ENCODE peak calls at places on chromosomes 7 and 10, in five cellular contexts. One of them, this sample, is unnamed.

GRCh38 chr7:40763319-40764287 is 628.8 kb downstream of the SUGCT start:
- DNase-seq in GM23338: no peak
- DNase-seq in H9: no peak
- DNase-seq in sigmoid colon: no peak
- DNase-seq in A549: no peak
- DNase-seq in this sample: no peak

GRCh38 chr7:9869151-9869550 is 1104.5 kb upstream of the PHF14 start:
- DNase-seq in A549: no peak
- DNase-seq in sigmoid colon: no peak
- DNase-seq in GM23338: no peak
- DNase-seq in H9: no peak
- DNase-seq in this sample: no peak

GRCh38 chr7:106901870-106902441 is 36.9 kb downstream of the PIK3CG start:
- DNase-seq in A549: no peak
- DNase-seq in GM23338: no peak
- DNase-seq in sigmoid colon: no peak
- DNase-seq in H9: no peak
- DNase-seq in this sample: no peak

GRCh38 chr10:92590623-92591549 is 2.0 kb upstream of the KIF11 start:
- DNase-seq in H9: peak; percentile 71
- DNase-seq in GM23338: peak; percentile 72
- DNase-seq in sigmoid colon: no peak
- DNase-seq in A549: peak; percentile 49
- DNase-seq in this sample: no peak

GRCh38 chr7:73717991-73718405 is 1.5 kb downstream of the STX1A start:
- DNase-seq in A549: no peak
- DNase-seq in H9: no peak
- DNase-seq in sigmoid colon: no peak
- DNase-seq in GM23338: no peak
- DNase-seq in this sample: no peak

GRCh38 chr10:74994714-74995308 is 116.6 kb upstream of the SAMD8 start:
- DNase-seq in GM23338: no peak
- DNase-seq in sigmoid colon: no peak
- DNase-seq in A549: no peak
- DNase-seq in H9: no peak
- DNase-seq in this sample: no peak

GRCh38 chr7:1886361-1887064 is 216.4 kb downstream of the ELFN1 start:
- DNase-seq in A549: no peak
- DNase-seq in GM23338: no peak
- DNase-seq in H9: no peak
- DNase-seq in sigmoid colon: no peak
- DNase-seq in this sample: no peak

GRCh38 chr7:24325708-24326107 is 41.7 kb downstream of the NPY start:
- DNase-seq in H9: no peak
- DNase-seq in A549: no peak
- DNase-seq in sigmoid colon: no peak
- DNase-seq in GM23338: no peak
- DNase-seq in this sample: no peak

GRCh38 chr7:95843286-95843685 is 70.9 kb downstream of the DYNC1I1 start:
- DNase-seq in sigmoid colon: no peak
- DNase-seq in GM23338: peak; percentile 59
- DNase-seq in A549: no peak
- DNase-seq in H9: no peak
- DNase-seq in this sample: no peak

GRCh38 chr10:20986049-20986448 is 88.9 kb upstream of the NEBL start:
- DNase-seq in A549: no peak
- DNase-seq in GM23338: no peak
- DNase-seq in H9: no peak
- DNase-seq in sigmoid colon: no peak
- DNase-seq in this sample: no peak

GRCh38 chr7:142338633-142339501 is 81.0 kb upstream of the PRSS58 start:
- DNase-seq in GM23338: peak; percentile 86
- DNase-seq in A549: no peak
- DNase-seq in H9: peak; percentile 88
- DNase-seq in sigmoid colon: no peak
- DNase-seq in this sample: no peak

GRCh38 chr7:4074407-4074806 is 607.7 kb upstream of the FOXK1 start:
- DNase-seq in H9: no peak
- DNase-seq in GM23338: no peak
- DNase-seq in A549: no peak
- DNase-seq in sigmoid colon: no peak
- DNase-seq in this sample: no peak

GRCh38 chr7:4073750-4074149 is 608.3 kb upstream of the FOXK1 start:
- DNase-seq in A549: no peak
- DNase-seq in GM23338: no peak
- DNase-seq in sigmoid colon: no peak
- DNase-seq in H9: no peak
- DNase-seq in this sample: no peak

GRCh38 chr7:4073052-4073451 is 609.0 kb upstream of the FOXK1 start:
- DNase-seq in sigmoid colon: no peak
- DNase-seq in A549: no peak
- DNase-seq in H9: no peak
- DNase-seq in GM23338: no peak
- DNase-seq in this sample: no peak

GRCh38 chr7:4076701-4077294 is 605.3 kb upstream of the FOXK1 start:
- DNase-seq in A549: no peak
- DNase-seq in sigmoid colon: no peak
- DNase-seq in H9: no peak
- DNase-seq in GM23338: no peak
- DNase-seq in this sample: no peak

GRCh38 chr7:4074994-4075393 is 607.1 kb upstream of the FOXK1 start:
- DNase-seq in A549: no peak
- DNase-seq in H9: no peak
- DNase-seq in sigmoid colon: no peak
- DNase-seq in GM23338: no peak
- DNase-seq in this sample: no peak
- TF ChIP-seq CTCF in A549: no peak
- TF ChIP-seq CTCF in H9: peak; percentile 28
- TF ChIP-seq CTCF in sigmoid colon: no peak
- TF ChIP-seq CTCF in GM23338: no peak
- TF ChIP-seq CTCF in this sample: no peak

GRCh38 chr7:75884401-75884800 is 5.6 kb downstream of the RHBDD2 start:
- DNase-seq in A549: no peak
- DNase-seq in GM23338: no peak
- DNase-seq in sigmoid colon: no peak
- DNase-seq in H9: no peak
- DNase-seq in this sample: no peak
- H3K27ac ChIP-seq in A549: no peak overlapping the region
- H3K27ac ChIP-seq in GM23338: no peak overlapping the region
- H3K27ac ChIP-seq in sigmoid colon: no peak overlapping the region
- H3K27ac ChIP-seq in H9: no peak overlapping the region
- H3K27ac ChIP-seq in this sample: no peak overlapping the region

GRCh38 chr10:46255696-46256355 is 31.0 kb upstream of the ANTXRL start:
- DNase-seq in GM23338: peak; percentile 82
- DNase-seq in sigmoid colon: peak; percentile 75
- DNase-seq in A549: peak; percentile 87
- DNase-seq in H9: peak; percentile 84
- DNase-seq in this sample: peak; percentile 75
- TF ChIP-seq CTCF in GM23338: peak; percentile 74
- TF ChIP-seq CTCF in sigmoid colon: no peak
- TF ChIP-seq CTCF in A549: peak; percentile 70
- TF ChIP-seq CTCF in H9: peak; percentile 83
- TF ChIP-seq CTCF in this sample: no peak

GRCh38 chr7:133550811-133551210 is 297.9 kb downstream of the EXOC4 start:
- DNase-seq in H9: no peak
- DNase-seq in sigmoid colon: no peak
- DNase-seq in A549: no peak
- DNase-seq in GM23338: no peak
- DNase-seq in this sample: no peak

GRCh38 chr7:133545613-133546012 is 292.7 kb downstream of the EXOC4 start:
- DNase-seq in sigmoid colon: no peak
- DNase-seq in H9: no peak
- DNase-seq in GM23338: no peak
- DNase-seq in A549: no peak
- DNase-seq in this sample: no peak

GRCh38 chr7:133550145-133550544 is 297.3 kb downstream of the EXOC4 start:
- DNase-seq in A549: no peak
- DNase-seq in H9: no peak
- DNase-seq in GM23338: no peak
- DNase-seq in sigmoid colon: no peak
- DNase-seq in this sample: no peak

GRCh38 chr7:133551471-133551870 is 298.6 kb downstream of the EXOC4 start:
- DNase-seq in sigmoid colon: no peak
- DNase-seq in A549: no peak
- DNase-seq in H9: no peak
- DNase-seq in GM23338: no peak
- DNase-seq in this sample: no peak

DNA sequence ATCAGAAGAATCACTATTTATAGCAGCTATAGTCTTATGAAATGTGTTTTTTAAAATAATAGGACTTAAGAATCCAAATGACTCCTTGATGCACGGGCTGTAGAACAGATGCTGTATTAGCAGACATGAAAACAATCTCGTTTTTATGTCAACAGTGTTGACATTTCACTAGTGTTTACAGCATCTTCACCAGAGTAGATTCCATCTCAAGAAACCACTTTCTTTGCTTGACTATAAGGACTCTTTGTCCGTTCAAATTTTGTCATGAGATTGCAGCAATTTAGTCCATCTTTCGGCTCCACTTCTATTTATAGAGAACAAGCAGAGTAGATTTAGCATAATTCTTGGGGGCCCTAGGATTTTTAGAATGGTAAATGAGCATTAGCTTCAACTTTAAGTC is 295.1 kb downstream of the EXOC4 start:
- DNase-seq in H9: no peak
- DNase-seq in A549: no peak
- DNase-seq in sigmoid colon: no peak
- DNase-seq in GM23338: no peak
- DNase-seq in this sample: no peak
- H3K27ac ChIP-seq in H9: no peak overlapping the region
- H3K27ac ChIP-seq in A549: no peak overlapping the region
- H3K27ac ChIP-seq in sigmoid colon: no peak overlapping the region
- H3K27ac ChIP-seq in GM23338: no peak overlapping the region
- H3K27ac ChIP-seq in this sample: no peak overlapping the region

This sample was measured in coronary artery.